ENCODE peak calls at places on chromosomes 11 and 22, in four cellular contexts. X is H9, W is IMR-90, A is H1. L is an unnamed sample.

GRCh38 chr11:30635401-30635989 is 49.3 kb upstream of the MPPED2 start:
- DNase-seq in X (peak; percentile 91), W (peak; percentile 1), A (peak; percentile 57), L (no peak)

GRCh38 chr11:111472228-111472627 is 40.0 kb downstream of the BTG4 start:
- DNase-seq in X (no peak), W (no peak), A (no peak), L (no peak)

GRCh38 chr11:12478743-12479142 is 101.4 kb downstream of the PARVA start:
- DNase-seq in X (no peak), W (peak; percentile 51), A (no peak), L (no peak)

GRCh38 chr11:46272816-46273427 is 4.5 kb upstream of the CREB3L1 start:
- DNase-seq in X (no peak), W (peak; percentile 76), A (no peak), L (peak; percentile 65)

GRCh38 chr22:27105142-27106025 is 448.0 kb downstream of the MIAT start:
- DNase-seq in X (no peak), W (peak; percentile 86), A (no peak), L (peak; percentile 90)

GRCh38 chr22:29096736-29097669 is 24.2 kb downstream of the KREMEN1 start:
- DNase-seq in X (no peak), W (peak; percentile 30), A (no peak), L (no peak)

GRCh38 chr11:47233989-47234668 is 14.5 kb downstream of the ACP2 start:
- DNase-seq in X (peak; percentile 50), W (peak; percentile 67), A (no peak), L (peak; percentile 81)

GRCh38 chr22:27795053-27795452 is 6.5 kb downstream of the MN1 start:
- DNase-seq in X (peak; percentile 68), W (no peak), A (no peak), L (no peak)

GRCh38 chr11:93704237-93704636 is 37.1 kb downstream of the TAF1D start:
- DNase-seq in X (no peak), W (no peak), A (no peak), L (no peak)

GRCh38 chr11:33735166-33735425 is 1.1 kb downstream of the CD59 start:
- DNase-seq in X (no peak), W (no peak), A (no peak), L (peak; percentile 43)

GRCh38 chr11:86068138-86068861 is 584 bp downstream of the PICALM start:
- DNase-seq in X (peak; percentile 37), W (no peak), A (peak; percentile 68), L (peak; percentile 35)

GRCh38 chr11:134634897-134635831 is 223.1 kb upstream of the B3GAT1 start:
- DNase-seq in X (no peak), W (no peak), A (no peak), L (no peak)

GRCh38 chr11:13434247-13435205 is 28.5 kb downstream of the BTBD10 start:
- DNase-seq in X (no peak), W (peak; percentile 12), A (no peak), L (peak; percentile 30)

GRCh38 chr11:86673872-86674750 is 1.7 kb upstream of the ME3 start:
- DNase-seq in X (no peak), W (no peak), A (no peak), L (no peak)

GRCh38 chr11:19673924-19674390 is 38.7 kb upstream of the NAV2 start:
- DNase-seq in X (peak; percentile 49), W (no peak), A (peak; percentile 54), L (peak; percentile 28)

GRCh38 chr11:71182791-71183556 is 69.4 kb downstream of the SHANK2 start:
- DNase-seq in X (peak; percentile 15), W (no peak), A (no peak), L (no peak)

GRCh38 chr11:30991802-30992512 is 377.6 kb downstream of the DCDC1 start:
- DNase-seq in X (no peak), W (no peak), A (no peak), L (no peak)

GRCh38 chr11:19121646-19122045 is 4.7 kb downstream of the ZDHHC13 start:
- DNase-seq in X (no peak), W (peak; percentile 4), A (no peak), L (peak; percentile 17)

GRCh38 chr11:73907191-73907590 is 30.4 kb downstream of the PAAF1 start:
- DNase-seq in X (no peak), W (peak; percentile 55), A (no peak), L (peak; percentile 20)

GRCh38 chr22:19994851-19995610 is 21.6 kb downstream of the ARVCF start:
- DNase-seq in X (no peak), W (peak; percentile 29), A (no peak), L (no peak)

GRCh38 chr11:31417357-31417756 is 47.7 kb downstream of the DNAJC24 start:
- DNase-seq in X (no peak), W (no peak), A (no peak), L (no peak)

GRCh38 chr11:72631806-72632731 is 42.2 kb downstream of the PDE2A start:
- DNase-seq in X (no peak), W (no peak), A (no peak), L (peak; percentile 49)

GRCh38 chr11:43952401-43953342 is 10.2 kb downstream of the C11orf96 start:
- DNase-seq in X (peak; percentile 8), W (no peak), A (no peak), L (no peak)

GRCh38 chr11:88604255-88604654 is 266.7 kb upstream of the CTSC start:
- DNase-seq in X (no peak), W (peak; percentile 69), A (no peak), L (no peak)

GRCh38 chr11:78228467-78228866 is 39.7 kb downstream of the USP35 start:
- DNase-seq in X (peak; percentile 45), W (peak; percentile 55), A (no peak), L (peak; percentile 54)

GRCh38 chr22:23158516-23159286 is 13.4 kb downstream of the RAB36 start:
- DNase-seq in X (no peak), W (no peak), A (no peak), L (no peak)

GRCh38 chr11:78465169-78465942 is 47.7 kb upstream of the GAB2 start:
- DNase-seq in X (no peak), W (no peak), A (no peak), L (no peak)

GRCh38 chr11:134466035-134466908 is 54.2 kb upstream of the B3GAT1 start:
- DNase-seq in X (peak; percentile 66), W (no peak), A (peak; percentile 55), L (no peak)

GRCh38 chr11:119486691-119487259 is 63.8 kb upstream of the THY1 start:
- DNase-seq in X (peak; percentile 13), W (no peak), A (peak; percentile 27), L (no peak)

GRCh38 chr22:46415816-46416536 is 80.5 kb downstream of the TRMU start:
- DNase-seq in X (no peak), W (peak; percentile 35), A (no peak), L (no peak)

GRCh38 chr11:20081336-20081735 is 78.9 kb downstream of the DBX1 start:
- DNase-seq in X (no peak), W (no peak), A (no peak), L (no peak)

GRCh38 chr11:116791813-116792143 is at the start of gene APOA5:
- DNase-seq in X (no peak), W (no peak), A (no peak), L (no peak)
- H3K23ac ChIP-seq in X (no peak within 1 kb of the TSS), W (peak within 1 kb of the TSS; percentile 1), A (no peak within 1 kb of the TSS), L (no peak within 1 kb of the TSS)

GRCh38 chr11:67318239-67318555 is 14.9 kb downstream of the SSH3 start:
- DNase-seq in X (no peak), W (no peak), A (no peak), L (no peak)
- H3K23ac ChIP-seq in X (no peak overlapping the region), W (peak overlapping the region; percentile 18), A (no peak overlapping the region), L (no peak overlapping the region)

GRCh38 chr11:9842923-9843322 is 179.0 kb downstream of the SWAP70 start:
- DNase-seq in X (no peak), W (no peak), A (no peak), L (no peak)
- H3K23ac ChIP-seq in X (no peak overlapping the region), W (peak overlapping the region; percentile 43), A (no peak overlapping the region), L (no peak overlapping the region)

DNA sequence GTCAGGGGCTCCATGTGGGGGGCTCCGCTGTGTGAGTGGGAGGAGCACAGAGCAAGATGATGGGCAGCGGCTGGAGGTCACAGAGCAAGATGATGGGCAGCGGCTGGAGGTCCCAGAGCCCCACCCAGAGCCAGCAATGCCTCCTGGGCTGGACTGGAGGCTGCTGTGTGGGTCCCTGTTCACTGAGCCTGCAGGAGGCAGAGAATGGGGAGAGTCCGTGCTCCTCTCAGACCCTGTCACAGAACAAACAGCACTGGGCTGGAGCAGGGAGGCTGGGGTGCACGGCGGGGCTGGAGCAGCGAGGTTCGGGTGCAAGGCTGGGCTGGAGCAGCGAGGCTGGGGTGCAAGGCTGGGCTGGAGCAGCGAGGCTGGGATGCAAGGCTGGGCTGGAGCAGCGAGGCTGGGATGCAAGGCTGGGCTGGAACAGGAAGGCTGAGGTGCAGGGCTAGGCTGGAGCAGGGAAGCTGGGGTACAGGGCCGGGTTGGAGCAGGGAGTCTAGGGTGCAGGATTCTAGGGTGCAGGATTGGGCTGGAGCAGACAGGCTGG is 198.6 kb downstream of the BRD1 start:
- DNase-seq in X (no peak), W (no peak), A (no peak), L (no peak)
- H3K23ac ChIP-seq in X (no peak overlapping the region), W (no peak overlapping the region), A (no peak overlapping the region), L (no peak overlapping the region)

GRCh38 chr22:18076060-18076497 is 1.7 kb upstream of the PEX26 start:
- DNase-seq in X (peak; percentile 59), W (peak; percentile 91), A (peak; percentile 52), L (peak; percentile 89)

GRCh38 chr22:18077087-18077638 is 627 bp upstream of the PEX26 start:
- DNase-seq in X (no peak), W (no peak), A (no peak), L (no peak)

GRCh38 chr22:18079706-18080230 is 2.0 kb downstream of the PEX26 start:
- DNase-seq in X (no peak), W (no peak), A (no peak), L (no peak)

GRCh38 chr22:18077639-18078328 is at the start of gene PEX26:
- DNase-seq in X (peak; percentile 95), W (peak; percentile 95), A (peak; percentile 86), L (peak; percentile 96)

DNA sequence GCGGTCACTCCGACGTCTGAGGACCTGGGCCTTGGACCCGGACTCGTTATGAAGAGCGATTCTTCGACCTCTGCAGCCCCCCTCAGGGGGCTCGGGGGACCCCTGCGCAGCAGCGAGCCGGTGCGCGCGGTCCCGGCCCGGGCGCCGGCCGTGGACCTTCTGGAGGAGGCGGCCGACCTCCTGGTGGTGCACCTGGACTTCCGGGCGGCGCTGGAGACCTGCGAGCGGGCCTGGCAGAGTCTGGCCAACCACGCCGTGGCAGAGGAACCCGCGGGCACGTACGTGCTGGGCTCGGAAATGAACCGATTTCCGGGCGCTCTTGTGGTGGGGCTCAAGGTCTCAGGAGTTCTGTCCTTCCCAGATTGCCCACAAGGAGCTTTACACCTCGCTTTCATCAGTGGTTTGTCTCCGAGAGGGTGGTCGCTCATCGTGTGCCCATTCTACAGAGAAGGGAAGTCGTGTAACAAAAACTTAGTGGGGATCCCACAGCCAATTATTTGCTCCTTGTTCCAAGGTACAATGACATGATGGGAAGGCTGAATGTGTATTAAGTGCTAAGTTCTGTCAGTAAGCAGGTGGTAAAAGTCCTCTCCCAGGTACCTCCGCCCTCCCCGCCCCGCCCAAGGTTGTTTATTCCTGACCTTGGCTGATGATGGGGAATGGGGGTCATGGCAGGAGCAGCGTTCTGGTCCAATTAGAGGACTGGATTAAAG is 695 bp downstream of the PEX26 start:
- DNase-seq in X (peak; percentile 38), W (peak; percentile 19), A (peak; percentile 62), L (peak; percentile 49)
- H3K23ac ChIP-seq in X (no peak overlapping the region), W (peak overlapping the region; percentile 78), A (no peak overlapping the region), L (no peak overlapping the region)

L was measured in mesenchymal stem cell.